ENCODE peak calls at places on chromosomes 7 and 10, in five cellular contexts. X is SK-N-SH, W is HepG2, P is K562, G is GM12878. M is an unnamed sample.
A peak's percentile ranks its signal among the peaks of the same experiment; 100 is the strongest.

GRCh38 chr10:24929056-24929544 is 23.3 kb downstream of the PRTFDC1 start:
- DNase-seq in X (no peak), W (no peak), P (no peak), G (peak; percentile 79), M (no peak)

GRCh38 chr10:118682518-118682917 is 72.3 kb downstream of the CACUL1 start:
- DNase-seq in X (no peak), W (no peak), P (no peak), G (no peak), M (no peak)

GRCh38 chr10:21372651-21373410 is 152.7 kb downstream of the SKIDA1 start:
- DNase-seq in X (peak; percentile 30), W (no peak), P (no peak), G (peak; percentile 50), M (no peak)

GRCh38 chr10:124742418-124743187 is 1.6 kb downstream of the FAM53B start:
- DNase-seq in X (peak; percentile 63), W (peak; percentile 57), P (peak; percentile 28), G (no peak), M (no peak)

GRCh38 chr10:117374506-117375359 is 507 bp downstream of the PDZD8 start:
- DNase-seq in X (peak; percentile 54), W (no peak), P (no peak), G (no peak), M (peak; percentile 72)

GRCh38 chr7:949021-949934 is 5.2 kb downstream of the ADAP1 start:
- DNase-seq in X (peak; percentile 29), W (no peak), P (no peak), G (no peak), M (no peak)

GRCh38 chr7:12244129-12244528 is 33.0 kb downstream of the TMEM106B start:
- DNase-seq in X (peak; percentile 22), W (peak; percentile 43), P (peak; percentile 10), G (no peak), M (peak; percentile 47)

GRCh38 chr10:13949844-13950542 is 363.2 kb downstream of the PRPF18 start:
- DNase-seq in X (no peak), W (no peak), P (no peak), G (no peak), M (no peak)

GRCh38 chr7:20596653-20597052 is 18.8 kb upstream of the ABCB5 start:
- DNase-seq in X (no peak), W (no peak), P (no peak), G (no peak), M (no peak)

GRCh38 chr10:111116762-111117445 is 40.1 kb downstream of the ADRA2A start:
- DNase-seq in X (no peak), W (no peak), P (no peak), G (no peak), M (no peak)

GRCh38 chr7:158377800-158378623 is 209.6 kb downstream of the PTPRN2 start:
- DNase-seq in X (no peak), W (peak; percentile 18), P (no peak), G (no peak), M (no peak)

GRCh38 chr10:47253651-47254375 is 46.2 kb upstream of the GDF10 start:
- DNase-seq in X (no peak), W (no peak), P (no peak), G (no peak), M (peak; percentile 43)

GRCh38 chr7:20064974-20065862 is 152.0 kb downstream of the MACC1 start:
- DNase-seq in X (no peak), W (no peak), P (no peak), G (peak; percentile 57), M (no peak)

GRCh38 chr7:50092579-50093411 is at the start of gene ZPBP:
- DNase-seq in X (peak; percentile 65), W (peak; percentile 18), P (peak; percentile 24), G (peak; percentile 30), M (peak; percentile 51)

GRCh38 chr10:74244097-74244685 is 93.2 kb downstream of the ADK start:
- DNase-seq in X (peak; percentile 11), W (peak; percentile 7), P (no peak), G (no peak), M (no peak)

GRCh38 chr7:140212100-140212881 is 35.5 kb upstream of the KDM7A start:
- DNase-seq in X (no peak), W (no peak), P (no peak), G (peak; percentile 80), M (no peak)

GRCh38 chr7:3042861-3043489 is 692 bp downstream of the CARD11 start:
- DNase-seq in X (no peak), W (no peak), P (peak; percentile 71), G (no peak), M (no peak)
- TF ChIP-seq TAF1 in X (no peak), W (no peak), P (no peak), G (peak; percentile 26), M (no peak)

GRCh38 chr10:88538038-88538437 is 45.1 kb downstream of the RNLS start:
- DNase-seq in X (no peak), W (no peak), P (no peak), G (no peak), M (no peak)
- TF ChIP-seq RFX5 in X (no peak), W (no peak), P (no peak), G (no peak), M (no peak)

GRCh38 chr7:151254851-151255250 is 6.4 kb upstream of the SMARCD3 start:
- DNase-seq in X (no peak), W (no peak), P (no peak), G (no peak), M (no peak)
- TF ChIP-seq TAF1 in X (no peak), W (no peak), P (no peak), G (no peak), M (no peak)

GRCh38 chr7:83001362-83002040 is 161.2 kb downstream of the PCLO start:
- DNase-seq in X (no peak), W (no peak), P (no peak), G (no peak), M (no peak)

GRCh38 chr7:83005410-83005809 is 157.3 kb downstream of the PCLO start:
- DNase-seq in X (no peak), W (no peak), P (no peak), G (no peak), M (no peak)
- TF ChIP-seq RFX5 in X (no peak), W (no peak), P (no peak), G (no peak), M (no peak)